ENCODE peak calls at places on chromosomes 16 and 17, in ten cellular contexts. One of them, this sample, is unnamed.

GRCh38 chr16:70430667-70431536 is 8.0 kb downstream of the ST3GAL2 start:
- DNase-seq in cardiac fibroblast: no peak
- DNase-seq in heart right ventricle: peak
- DNase-seq in sigmoid colon: no peak
- DNase-seq in foreskin fibroblast: no peak
- DNase-seq in BE2C: no peak
- DNase-seq in stomach: no peak
- DNase-seq in A549: no peak
- DNase-seq in body of pancreas: no peak
- DNase-seq in fibroblast of pulmonary artery: no peak
- DNase-seq in this sample: peak

GRCh38 chr16:30030011-30030685 is 923 bp downstream of the TLCD3B start:
- DNase-seq in BE2C: no peak
- DNase-seq in sigmoid colon: no peak
- DNase-seq in A549: no peak
- DNase-seq in cardiac fibroblast: no peak
- DNase-seq in stomach: no peak
- DNase-seq in fibroblast of pulmonary artery: no peak
- DNase-seq in foreskin fibroblast: no peak
- DNase-seq in heart right ventricle: no peak
- DNase-seq in body of pancreas: no peak
- DNase-seq in this sample: no peak

GRCh38 chr17:74429604-74430384 is 2.1 kb upstream of the GPRC5C start:
- DNase-seq in cardiac fibroblast: no peak
- DNase-seq in heart right ventricle: peak
- DNase-seq in A549: no peak
- DNase-seq in body of pancreas: peak
- DNase-seq in BE2C: no peak
- DNase-seq in foreskin fibroblast: no peak
- DNase-seq in stomach: peak
- DNase-seq in fibroblast of pulmonary artery: peak
- DNase-seq in sigmoid colon: no peak
- DNase-seq in this sample: peak

GRCh38 chr16:69286941-69287713 is 24.0 kb upstream of the VPS4A start:
- DNase-seq in sigmoid colon: peak
- DNase-seq in fibroblast of pulmonary artery: peak
- DNase-seq in heart right ventricle: peak
- DNase-seq in body of pancreas: peak
- DNase-seq in foreskin fibroblast: peak
- DNase-seq in cardiac fibroblast: peak
- DNase-seq in stomach: no peak
- DNase-seq in BE2C: peak
- DNase-seq in A549: peak
- DNase-seq in this sample: peak

GRCh38 chr16:89039756-89040155 is 53.9 kb upstream of the ACSF3 start:
- DNase-seq in heart right ventricle: no peak
- DNase-seq in foreskin fibroblast: no peak
- DNase-seq in stomach: no peak
- DNase-seq in cardiac fibroblast: no peak
- DNase-seq in A549: no peak
- DNase-seq in sigmoid colon: no peak
- DNase-seq in body of pancreas: no peak
- DNase-seq in fibroblast of pulmonary artery: no peak
- DNase-seq in BE2C: peak
- DNase-seq in this sample: no peak

GRCh38 chr16:88451586-88452484 is 1.2 kb upstream of the ZFPM1 start:
- DNase-seq in stomach: no peak
- DNase-seq in A549: no peak
- DNase-seq in foreskin fibroblast: no peak
- DNase-seq in heart right ventricle: no peak
- DNase-seq in BE2C: no peak
- DNase-seq in fibroblast of pulmonary artery: no peak
- DNase-seq in body of pancreas: no peak
- DNase-seq in cardiac fibroblast: no peak
- DNase-seq in sigmoid colon: no peak
- DNase-seq in this sample: no peak

GRCh38 chr17:77865109-77865611 is 93.3 kb upstream of the TNRC6C start:
- DNase-seq in A549: no peak
- DNase-seq in sigmoid colon: no peak
- DNase-seq in cardiac fibroblast: no peak
- DNase-seq in heart right ventricle: peak
- DNase-seq in fibroblast of pulmonary artery: no peak
- DNase-seq in body of pancreas: no peak
- DNase-seq in stomach: no peak
- DNase-seq in BE2C: peak
- DNase-seq in foreskin fibroblast: no peak
- DNase-seq in this sample: peak

GRCh38 chr16:88465387-88465983 is 12.4 kb downstream of the ZFPM1 start:
- DNase-seq in body of pancreas: no peak
- DNase-seq in BE2C: no peak
- DNase-seq in fibroblast of pulmonary artery: no peak
- DNase-seq in A549: no peak
- DNase-seq in cardiac fibroblast: no peak
- DNase-seq in sigmoid colon: no peak
- DNase-seq in heart right ventricle: no peak
- DNase-seq in foreskin fibroblast: no peak
- DNase-seq in stomach: no peak
- DNase-seq in this sample: no peak

GRCh38 chr16:81180578-81180977 is 57.9 kb upstream of the BCO1 start:
- DNase-seq in body of pancreas: no peak
- DNase-seq in BE2C: no peak
- DNase-seq in stomach: no peak
- DNase-seq in cardiac fibroblast: no peak
- DNase-seq in sigmoid colon: no peak
- DNase-seq in heart right ventricle: no peak
- DNase-seq in foreskin fibroblast: peak
- DNase-seq in A549: no peak
- DNase-seq in fibroblast of pulmonary artery: no peak
- DNase-seq in this sample: no peak

GRCh38 chr16:81185416-81185815 is 53.1 kb upstream of the BCO1 start:
- DNase-seq in sigmoid colon: no peak
- DNase-seq in foreskin fibroblast: no peak
- DNase-seq in BE2C: no peak
- DNase-seq in body of pancreas: no peak
- DNase-seq in fibroblast of pulmonary artery: no peak
- DNase-seq in cardiac fibroblast: no peak
- DNase-seq in stomach: no peak
- DNase-seq in heart right ventricle: no peak
- DNase-seq in A549: no peak
- DNase-seq in this sample: no peak

GRCh38 chr16:81179219-81179618 is 59.3 kb upstream of the BCO1 start:
- DNase-seq in stomach: no peak
- DNase-seq in heart right ventricle: no peak
- DNase-seq in BE2C: no peak
- DNase-seq in cardiac fibroblast: no peak
- DNase-seq in A549: no peak
- DNase-seq in body of pancreas: no peak
- DNase-seq in foreskin fibroblast: no peak
- DNase-seq in fibroblast of pulmonary artery: no peak
- DNase-seq in sigmoid colon: no peak
- DNase-seq in this sample: no peak

GRCh38 chr16:81175325-81175891 is 63.1 kb upstream of the BCO1 start:
- DNase-seq in foreskin fibroblast: peak
- DNase-seq in A549: peak
- DNase-seq in stomach: no peak
- DNase-seq in body of pancreas: no peak
- DNase-seq in fibroblast of pulmonary artery: peak
- DNase-seq in BE2C: no peak
- DNase-seq in cardiac fibroblast: peak
- DNase-seq in heart right ventricle: no peak
- DNase-seq in sigmoid colon: no peak
- DNase-seq in this sample: peak

DNA sequence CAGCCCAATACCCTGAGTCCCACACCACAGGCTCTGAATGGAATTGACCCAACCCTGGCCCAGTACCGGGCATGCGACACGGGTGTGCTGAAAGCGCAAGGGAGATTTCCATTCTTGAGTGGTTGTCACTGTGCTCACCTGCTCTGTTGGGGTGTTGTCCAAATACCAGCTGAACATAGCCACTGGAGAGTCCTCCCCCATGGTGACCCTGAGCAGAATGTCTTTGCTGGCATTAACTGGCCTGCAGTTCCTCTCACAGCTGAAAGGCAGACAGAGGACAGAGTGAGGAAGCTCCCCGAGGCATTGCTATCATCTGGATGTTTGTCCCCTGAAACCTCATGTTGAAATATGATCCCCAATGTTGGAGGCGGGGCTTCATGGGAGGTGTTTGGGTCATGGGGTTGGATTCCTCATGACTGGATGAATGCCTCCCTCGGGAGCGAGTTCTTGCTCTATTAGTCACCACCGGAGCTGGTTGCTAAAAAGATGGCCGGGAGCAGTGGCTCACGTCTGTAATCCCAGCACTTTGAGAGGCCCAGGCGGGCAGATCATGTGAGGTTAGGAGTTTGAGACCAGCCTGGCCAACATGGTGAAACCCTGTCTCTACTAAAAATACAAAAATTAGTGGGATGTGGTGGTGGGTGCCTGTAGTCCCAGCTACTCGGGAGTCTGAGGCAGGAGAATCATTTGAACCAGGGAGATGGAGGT is 57.3 kb upstream of the BCO1 start:
- DNase-seq in BE2C: peak
- DNase-seq in A549: peak
- DNase-seq in stomach: peak
- DNase-seq in sigmoid colon: peak
- DNase-seq in fibroblast of pulmonary artery: peak
- DNase-seq in cardiac fibroblast: peak
- DNase-seq in body of pancreas: peak
- DNase-seq in foreskin fibroblast: peak
- DNase-seq in heart right ventricle: peak
- DNase-seq in this sample: peak
- H3K4me3 ChIP-seq in BE2C: no peak
- H3K4me3 ChIP-seq in A549: peak
- H3K4me3 ChIP-seq in stomach: peak
- H3K4me3 ChIP-seq in sigmoid colon: peak
- H3K4me3 ChIP-seq in fibroblast of pulmonary artery: no peak
- H3K4me3 ChIP-seq in cardiac fibroblast: no peak
- H3K4me3 ChIP-seq in body of pancreas: no peak
- H3K4me3 ChIP-seq in foreskin fibroblast: peak
- H3K4me3 ChIP-seq in heart right ventricle: peak
- H3K4me3 ChIP-seq in this sample: no peak

GRCh38 chr17:44956076-44956475 is 8.5 kb upstream of the KIF18B start:
- DNase-seq in body of pancreas: no peak
- DNase-seq in foreskin fibroblast: no peak
- DNase-seq in A549: no peak
- DNase-seq in heart right ventricle: no peak
- DNase-seq in sigmoid colon: peak
- DNase-seq in cardiac fibroblast: no peak
- DNase-seq in BE2C: no peak
- DNase-seq in fibroblast of pulmonary artery: no peak
- DNase-seq in stomach: no peak
- DNase-seq in this sample: no peak

GRCh38 chr17:44947461-44948314 is at the start of gene KIF18B:
- DNase-seq in foreskin fibroblast: peak
- DNase-seq in cardiac fibroblast: peak
- DNase-seq in BE2C: peak
- DNase-seq in A549: peak
- DNase-seq in sigmoid colon: peak
- DNase-seq in fibroblast of pulmonary artery: peak
- DNase-seq in heart right ventricle: peak
- DNase-seq in body of pancreas: peak
- DNase-seq in stomach: peak
- DNase-seq in this sample: peak

GRCh38 chr17:44948315-44948795 is 782 bp upstream of the KIF18B start:
- DNase-seq in stomach: no peak
- DNase-seq in foreskin fibroblast: no peak
- DNase-seq in heart right ventricle: no peak
- DNase-seq in sigmoid colon: peak
- DNase-seq in body of pancreas: peak
- DNase-seq in A549: no peak
- DNase-seq in cardiac fibroblast: no peak
- DNase-seq in BE2C: no peak
- DNase-seq in fibroblast of pulmonary artery: no peak
- DNase-seq in this sample: no peak

GRCh38 chr17:44956998-44957981 is 9.7 kb upstream of the KIF18B start:
- DNase-seq in BE2C: peak
- DNase-seq in fibroblast of pulmonary artery: no peak
- DNase-seq in sigmoid colon: peak
- DNase-seq in cardiac fibroblast: no peak
- DNase-seq in heart right ventricle: no peak
- DNase-seq in A549: no peak
- DNase-seq in foreskin fibroblast: no peak
- DNase-seq in stomach: no peak
- DNase-seq in body of pancreas: no peak
- DNase-seq in this sample: no peak

DNA sequence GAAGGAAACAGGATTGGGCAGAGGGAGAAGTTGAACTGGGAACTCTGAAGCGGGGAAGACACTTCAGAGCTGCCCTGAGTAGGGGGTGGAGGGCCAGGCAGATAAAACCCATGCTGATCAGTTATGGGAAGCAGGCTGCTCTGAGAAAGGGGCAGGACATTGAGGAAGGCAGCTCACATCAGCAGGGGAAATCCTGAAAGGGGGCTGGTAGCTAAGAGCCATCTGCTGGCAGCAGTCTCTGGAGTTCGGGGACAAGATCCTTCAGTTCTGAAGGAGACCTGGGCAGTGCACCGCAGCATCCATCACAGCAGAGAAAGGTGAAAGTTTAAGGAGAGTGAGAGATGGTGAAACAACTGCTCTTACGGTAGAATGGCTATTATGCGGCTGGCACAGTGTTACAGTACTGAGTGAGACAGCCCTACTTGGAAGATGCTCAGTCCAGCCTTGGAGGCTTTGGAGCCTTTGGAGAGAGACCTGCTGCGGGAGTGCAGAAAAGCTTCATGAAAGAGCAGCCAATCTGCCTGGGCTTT is 5.4 kb upstream of the KIF18B start:
- DNase-seq in body of pancreas: no peak
- DNase-seq in foreskin fibroblast: no peak
- DNase-seq in A549: no peak
- DNase-seq in heart right ventricle: no peak
- DNase-seq in stomach: no peak
- DNase-seq in BE2C: no peak
- DNase-seq in fibroblast of pulmonary artery: no peak
- DNase-seq in sigmoid colon: peak
- DNase-seq in cardiac fibroblast: no peak
- DNase-seq in this sample: no peak
- TF ChIP-seq CTCF in body of pancreas: no peak
- TF ChIP-seq CTCF in foreskin fibroblast: no peak
- TF ChIP-seq CTCF in A549: no peak
- TF ChIP-seq CTCF in heart right ventricle: no peak
- TF ChIP-seq CTCF in stomach: no peak
- TF ChIP-seq CTCF in BE2C: peak
- TF ChIP-seq CTCF in fibroblast of pulmonary artery: no peak
- TF ChIP-seq CTCF in sigmoid colon: no peak
- TF ChIP-seq CTCF in cardiac fibroblast: no peak
- TF ChIP-seq CTCF in this sample: no peak

GRCh38 chr17:28949185-28950016 is 1.9 kb downstream of the PHF12 start:
- DNase-seq in cardiac fibroblast: peak
- DNase-seq in stomach: peak
- DNase-seq in heart right ventricle: peak
- DNase-seq in sigmoid colon: peak
- DNase-seq in body of pancreas: peak
- DNase-seq in BE2C: peak
- DNase-seq in A549: peak
- DNase-seq in fibroblast of pulmonary artery: peak
- DNase-seq in foreskin fibroblast: peak
- DNase-seq in this sample: peak

GRCh38 chr17:28947639-28948038 is 3.7 kb downstream of the PHF12 start:
- DNase-seq in foreskin fibroblast: no peak
- DNase-seq in sigmoid colon: no peak
- DNase-seq in A549: no peak
- DNase-seq in stomach: no peak
- DNase-seq in fibroblast of pulmonary artery: no peak
- DNase-seq in BE2C: no peak
- DNase-seq in body of pancreas: no peak
- DNase-seq in heart right ventricle: no peak
- DNase-seq in cardiac fibroblast: no peak
- DNase-seq in this sample: no peak

GRCh38 chr17:28950017-28950751 is 1.1 kb downstream of the PHF12 start:
- DNase-seq in sigmoid colon: peak
- DNase-seq in stomach: peak
- DNase-seq in cardiac fibroblast: peak
- DNase-seq in heart right ventricle: peak
- DNase-seq in body of pancreas: peak
- DNase-seq in foreskin fibroblast: peak
- DNase-seq in fibroblast of pulmonary artery: peak
- DNase-seq in A549: peak
- DNase-seq in BE2C: peak
- DNase-seq in this sample: peak

GRCh38 chr17:28948873-28949184 is 2.5 kb downstream of the PHF12 start:
- DNase-seq in body of pancreas: no peak
- DNase-seq in cardiac fibroblast: no peak
- DNase-seq in A549: no peak
- DNase-seq in stomach: no peak
- DNase-seq in fibroblast of pulmonary artery: no peak
- DNase-seq in heart right ventricle: no peak
- DNase-seq in foreskin fibroblast: no peak
- DNase-seq in BE2C: no peak
- DNase-seq in sigmoid colon: no peak
- DNase-seq in this sample: peak

DNA sequence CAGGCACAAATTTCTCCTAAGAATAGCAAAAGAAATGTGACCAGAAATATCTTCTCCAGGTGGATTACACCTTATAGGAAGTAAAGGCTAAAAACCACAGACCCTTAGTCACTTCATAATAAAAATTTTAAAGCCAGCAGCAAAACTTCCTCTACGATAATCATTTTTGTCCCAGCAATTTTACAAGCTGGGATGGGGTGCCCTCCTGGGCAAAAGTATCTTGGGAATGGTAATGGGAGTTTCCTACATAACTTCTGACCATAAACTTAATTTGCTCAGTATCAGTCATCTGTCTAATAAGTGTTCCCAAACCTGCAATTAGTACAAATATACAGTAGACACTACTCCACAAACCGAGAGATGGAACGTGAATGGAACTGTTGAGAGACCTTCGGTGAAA is 3.0 kb downstream of the PHF12 start:
- DNase-seq in cardiac fibroblast: no peak
- DNase-seq in A549: no peak
- DNase-seq in heart right ventricle: no peak
- DNase-seq in stomach: no peak
- DNase-seq in sigmoid colon: no peak
- DNase-seq in body of pancreas: no peak
- DNase-seq in fibroblast of pulmonary artery: no peak
- DNase-seq in BE2C: no peak
- DNase-seq in foreskin fibroblast: no peak
- DNase-seq in this sample: no peak
- H3K4me3 ChIP-seq in cardiac fibroblast: peak
- H3K4me3 ChIP-seq in A549: peak
- H3K4me3 ChIP-seq in heart right ventricle: peak
- H3K4me3 ChIP-seq in stomach: peak
- H3K4me3 ChIP-seq in sigmoid colon: peak
- H3K4me3 ChIP-seq in body of pancreas: no peak
- H3K4me3 ChIP-seq in fibroblast of pulmonary artery: peak
- H3K4me3 ChIP-seq in BE2C: peak
- H3K4me3 ChIP-seq in foreskin fibroblast: peak
- H3K4me3 ChIP-seq in this sample: peak

DNA sequence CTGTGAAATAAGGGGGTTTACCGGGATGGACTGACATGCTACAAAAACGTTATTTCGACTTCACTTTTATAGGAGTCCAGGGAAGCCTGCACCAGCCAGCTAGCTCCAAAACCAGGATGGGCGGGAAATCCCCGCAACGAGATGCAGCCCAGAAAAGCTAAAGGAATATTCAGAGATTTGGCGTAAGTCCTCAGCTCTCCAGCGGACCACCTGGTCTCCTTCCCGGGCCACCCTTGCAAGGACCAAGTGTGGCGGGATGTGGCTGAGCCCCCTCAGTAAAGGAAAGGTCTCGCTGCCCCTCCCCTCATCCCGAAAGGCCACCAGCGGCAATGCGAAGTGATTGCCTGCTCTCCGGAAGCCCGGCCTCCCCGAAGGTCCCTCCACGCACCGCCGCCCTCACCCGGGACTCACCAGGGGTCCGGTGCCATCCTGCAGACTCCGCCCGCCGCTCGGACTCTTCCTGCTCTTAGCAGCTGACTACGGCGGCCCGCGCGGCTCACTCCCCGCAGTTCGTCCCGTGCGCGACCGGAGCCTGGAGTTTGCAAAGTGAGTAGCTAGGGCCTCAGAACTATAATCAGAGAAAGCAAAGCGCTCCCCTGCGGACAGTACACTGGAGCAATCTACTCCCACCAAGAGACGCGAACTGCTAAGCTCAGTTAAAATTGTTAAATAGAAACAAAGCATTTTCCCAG is at the start of gene STX8:
- DNase-seq in cardiac fibroblast: peak
- DNase-seq in body of pancreas: peak
- DNase-seq in foreskin fibroblast: peak
- DNase-seq in fibroblast of pulmonary artery: peak
- DNase-seq in sigmoid colon: peak
- DNase-seq in heart right ventricle: peak
- DNase-seq in A549: peak
- DNase-seq in BE2C: peak
- DNase-seq in stomach: peak
- DNase-seq in this sample: peak
- TF ChIP-seq CTCF in cardiac fibroblast: no peak
- TF ChIP-seq CTCF in body of pancreas: no peak
- TF ChIP-seq CTCF in foreskin fibroblast: no peak
- TF ChIP-seq CTCF in fibroblast of pulmonary artery: no peak
- TF ChIP-seq CTCF in sigmoid colon: no peak
- TF ChIP-seq CTCF in heart right ventricle: no peak
- TF ChIP-seq CTCF in A549: no peak
- TF ChIP-seq CTCF in BE2C: no peak
- TF ChIP-seq CTCF in stomach: no peak
- TF ChIP-seq CTCF in this sample: no peak

This sample was measured in fibroblast of mammary gland.